ENCODE peak calls at places on chromosomes 16 and 17, in four cellular contexts. X is effector memory CD4-positive, alpha-beta T cell; T is dorsolateral prefrontal cortex; F is cardiac muscle cell. V is an unnamed sample.

GRCh38 chr17:33595783-33596182 is 302.7 kb upstream of the ASIC2 start:
- DNase-seq in F (no peak), T (no peak), X (no peak), V (no peak)

GRCh38 chr16:86891121-86891520 is 312.8 kb downstream of the FOXL1 start:
- DNase-seq in F (no peak), T (no peak), X (no peak), V (no peak)

GRCh38 chr17:75815399-75815798 is 28.8 kb downstream of the UNC13D start:
- DNase-seq in T (no peak), F (no peak), X (no peak), V (no peak)

GRCh38 chr17:18320301-18320700 is 5.2 kb downstream of the SMCR8 start:
- DNase-seq in X (no peak), F (no peak), T (no peak), V (no peak)

GRCh38 chr16:89437251-89437987 is 52.9 kb downstream of the ANKRD11 start:
- DNase-seq in T (no peak), X (no peak), F (no peak), V (no peak)

GRCh38 chr16:6146874-6147425 is 1049.4 kb upstream of the EEF2KMT start:
- DNase-seq in T (no peak), X (no peak), F (no peak), V (no peak)

GRCh38 chr16:78455861-78456260 is 356.4 kb downstream of the WWOX start:
- DNase-seq in F (no peak), X (no peak), T (no peak), V (no peak)

GRCh38 chr16:68992521-68992920 is 112.9 kb upstream of the HAS3 start:
- DNase-seq in T (no peak), F (peak; percentile 76), X (no peak), V (no peak)

GRCh38 chr17:10614536-10615155 is 42.5 kb downstream of the MYH3 start:
- DNase-seq in X (no peak), T (no peak), F (peak; percentile 77), V (no peak)

GRCh38 chr16:51097729-51098128 is 53.3 kb downstream of the SALL1 start:
- DNase-seq in F (no peak), X (no peak), T (no peak), V (no peak)

GRCh38 chr17:5931611-5932010 is 138.6 kb upstream of the WSCD1 start:
- DNase-seq in T (no peak), F (no peak), X (no peak), V (no peak)

GRCh38 chr17:64413505-64413904 is 22.8 kb upstream of the PECAM1 start:
- DNase-seq in F (no peak), X (no peak), T (no peak), V (no peak)

GRCh38 chr16:50699345-50700159 is 6.1 kb downstream of the NOD2 start:
- DNase-seq in T (no peak), X (peak; percentile 33), F (peak; percentile 64), V (no peak)

DNA sequence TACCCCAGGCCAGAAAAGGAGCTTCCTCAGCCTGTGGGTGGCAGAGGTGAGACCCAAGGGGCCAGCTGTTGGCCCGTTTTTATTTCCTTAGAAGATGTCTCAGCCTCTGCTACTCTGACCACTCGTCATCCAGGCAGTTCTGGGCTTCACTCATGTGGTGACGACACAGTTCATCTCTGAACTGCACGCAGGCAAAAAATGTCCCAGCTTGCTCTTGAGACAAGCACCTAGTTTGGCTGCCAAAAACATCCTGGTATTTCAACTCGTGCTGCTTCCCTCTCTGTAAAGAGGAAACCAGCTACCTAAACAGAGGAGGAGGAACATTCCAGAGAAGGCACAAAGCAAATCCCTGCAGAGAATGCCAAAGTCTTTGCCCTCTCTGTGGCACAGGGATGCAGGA is 125.7 kb downstream of the XYLT1 start:
- DNase-seq in T (no peak), X (no peak), F (peak; percentile 39), V (no peak)
- H3K27ac ChIP-seq in T (no peak overlapping the region), X (no peak overlapping the region), F (no peak overlapping the region), V (no peak overlapping the region)

GRCh38 chr16:81681311-81681710 is 97.8 kb upstream of the PLCG2 start:
- DNase-seq in X (no peak), T (no peak), F (no peak), V (no peak)
- H3K27ac ChIP-seq in X (no peak overlapping the region), T (no peak overlapping the region), F (no peak overlapping the region), V (no peak overlapping the region)

GRCh38 chr16:66359811-66360608 is 6.5 kb upstream of the CDH5 start:
- DNase-seq in F (peak; percentile 43), X (no peak), T (no peak), V (no peak)

GRCh38 chr16:66360624-66361324 is 5.7 kb upstream of the CDH5 start:
- DNase-seq in X (no peak), T (no peak), F (no peak), V (no peak)

GRCh38 chr16:66358231-66358630 is 8.3 kb upstream of the CDH5 start:
- DNase-seq in F (no peak), X (no peak), T (no peak), V (no peak)

GRCh38 chr16:66357523-66357928 is 9.0 kb upstream of the CDH5 start:
- DNase-seq in T (no peak), X (no peak), F (peak; percentile 90), V (peak; percentile 19)

GRCh38 chr16:66359012-66359411 is 7.5 kb upstream of the CDH5 start:
- DNase-seq in X (no peak), F (peak; percentile 43), T (no peak), V (no peak)
- H3K27ac ChIP-seq in X (no peak overlapping the region), F (no peak overlapping the region), T (no peak overlapping the region), V (no peak overlapping the region)

DNA sequence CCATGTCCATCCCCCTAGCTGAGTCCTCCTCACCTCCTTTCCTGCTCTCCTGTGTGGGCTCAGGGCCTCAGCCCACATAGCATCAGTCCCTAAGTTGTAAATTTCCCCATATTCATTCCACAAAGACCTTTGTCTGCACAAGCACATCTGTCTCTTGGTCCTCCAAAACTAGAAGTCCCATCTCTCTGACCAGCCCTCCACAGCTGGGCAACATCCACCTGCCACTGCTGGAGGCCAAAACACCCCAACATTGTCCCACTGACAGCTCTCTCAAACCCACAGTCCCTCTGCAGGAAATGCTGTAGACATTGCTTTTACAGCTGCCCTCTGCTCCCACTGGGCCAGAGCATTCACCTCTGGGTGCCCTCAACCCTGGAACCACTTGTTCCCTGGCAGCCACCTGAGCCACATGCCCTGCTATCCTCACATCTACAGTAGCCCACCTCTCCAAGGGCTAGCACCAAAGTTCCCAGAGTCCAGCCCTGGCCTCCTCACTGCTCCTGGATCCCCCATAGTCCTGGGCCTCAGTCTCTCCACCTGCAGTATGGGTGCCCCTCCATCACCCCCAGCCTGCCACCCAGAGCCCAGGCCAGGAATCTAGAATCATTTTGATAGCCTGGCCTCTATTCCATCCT is 1722.7 kb downstream of the TP53TG3F start:
- DNase-seq in F (no peak), T (no peak), X (no peak), V (no peak)
- H3K27ac ChIP-seq in F (no peak overlapping the region), T (no peak overlapping the region), X (no peak overlapping the region), V (no peak overlapping the region)

DNA sequence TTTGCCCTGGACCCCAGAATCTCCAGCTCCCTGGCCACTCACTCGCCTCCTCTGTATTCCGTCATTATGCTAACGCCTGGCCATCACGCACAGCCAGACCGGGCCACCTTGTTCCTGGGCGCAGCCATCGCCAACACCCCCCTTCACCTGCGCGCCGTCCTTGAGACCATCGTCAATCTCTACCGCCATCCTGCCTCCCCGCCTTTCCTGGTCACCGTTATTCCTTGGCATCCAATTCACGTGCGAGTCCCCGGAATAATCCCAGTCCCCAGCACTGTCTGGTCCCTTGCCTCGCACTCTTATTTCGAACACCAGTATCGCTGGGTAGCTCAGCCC is 541 bp downstream of the VKORC1 start:
- DNase-seq in T (no peak), X (no peak), F (no peak), V (no peak)
- H3K27ac ChIP-seq in T (peak overlapping the region; percentile 79), X (peak overlapping the region; percentile 77), F (peak overlapping the region; percentile 58), V (peak overlapping the region; percentile 84)

DNA sequence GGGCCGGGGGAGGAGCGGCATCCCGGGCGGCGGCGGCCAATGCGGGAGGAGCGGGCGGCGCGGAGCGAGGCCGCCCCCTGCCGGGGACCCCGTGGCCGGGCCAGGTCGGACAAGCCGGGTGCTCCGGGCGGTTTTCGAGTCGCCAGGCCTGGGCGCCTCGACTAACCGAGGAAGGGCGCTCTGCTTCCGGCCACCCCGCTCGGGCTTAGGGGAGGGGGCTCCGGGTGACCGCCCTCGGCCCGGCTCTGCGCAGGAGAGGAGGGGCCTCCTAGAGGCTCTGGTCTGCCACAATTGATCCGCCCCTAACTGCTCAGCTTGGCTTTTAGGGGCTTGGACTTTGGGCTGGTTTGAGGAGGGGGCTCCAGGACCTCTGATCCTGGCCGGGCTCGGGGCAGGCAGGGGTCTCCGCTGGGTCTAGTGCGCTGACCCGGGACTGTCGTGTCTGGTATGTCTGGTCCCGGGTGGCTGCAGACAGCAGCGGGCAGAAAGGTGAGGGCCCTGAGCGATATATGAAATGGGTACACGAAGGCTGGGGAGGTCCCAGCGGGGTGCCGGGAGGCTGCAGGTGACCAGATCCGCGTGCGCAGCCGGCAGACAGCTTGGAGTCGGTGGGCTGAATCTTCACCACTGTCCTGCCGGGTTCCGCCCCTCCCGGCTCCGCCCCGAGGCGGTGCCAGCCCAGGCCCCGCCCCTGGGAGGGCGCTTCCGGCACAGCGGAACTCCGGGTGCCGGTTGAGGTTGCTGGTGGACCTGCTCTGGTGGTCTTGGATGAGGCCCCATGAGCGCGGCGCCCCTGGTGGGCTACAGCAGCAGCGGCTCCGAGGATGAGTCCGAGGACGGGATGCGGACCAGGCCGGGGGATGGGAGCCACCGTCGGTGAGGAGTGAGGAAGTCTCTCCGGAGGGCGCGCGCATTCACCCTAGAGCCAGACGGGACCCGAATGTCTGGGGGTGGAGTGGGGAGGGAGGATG is at the start of gene USB1:
- DNase-seq in X (peak; percentile 75), F (peak; percentile 85), T (peak; percentile 92), V (peak; percentile 74)
- H3K27ac ChIP-seq in X (peak within 1 kb of the TSS; percentile 70), F (peak within 1 kb of the TSS; percentile 93), T (peak within 1 kb of the TSS; percentile 92), V (peak within 1 kb of the TSS; percentile 64)